ENCODE peak calls at places on chromosome 1, in four cellular contexts. W, P, J and A are unnamed samples.

GRCh38 chr1:245441699-245442098 is 286.9 kb downstream of the KIF26B start:
- DNase-seq in J (no peak), W (no peak), P (no peak), A (no peak)

GRCh38 chr1:95067069-95067468 is 5.7 kb downstream of the ALG14 start:
- DNase-seq in P (no peak), W (no peak), J (no peak), A (no peak)

GRCh38 chr1:40315239-40315794 is 1.8 kb downstream of the COL9A2 start:
- DNase-seq in W (peak; percentile 68), P (no peak), J (peak; percentile 90), A (peak; percentile 89)

GRCh38 chr1:217943361-217943760 is 312.2 kb downstream of the SPATA17 start:
- DNase-seq in W (no peak), J (no peak), P (no peak), A (no peak)

GRCh38 chr1:85580046-85580411 is 532 bp upstream of the CCN1 start:
- DNase-seq in W (peak; percentile 79), J (peak; percentile 71), P (peak; percentile 83), A (no peak)

GRCh38 chr1:78104322-78104721 is 58.6 kb downstream of the GIPC2 start:
- DNase-seq in W (peak; percentile 31), P (no peak), J (no peak), A (no peak)

GRCh38 chr1:184160942-184161698 is 109.6 kb downstream of the TSEN15 start:
- DNase-seq in J (no peak), W (no peak), P (no peak), A (no peak)

GRCh38 chr1:92969517-92969916 is 8.3 kb upstream of the DIPK1A start:
- DNase-seq in P (no peak), J (no peak), W (no peak), A (no peak)

GRCh38 chr1:40182956-40183710 is 21.9 kb downstream of the RLF start:
- DNase-seq in J (peak; percentile 73), W (peak; percentile 59), P (peak; percentile 42), A (no peak)

GRCh38 chr1:33086384-33086850 is 5.5 kb downstream of the AZIN2 start:
- DNase-seq in W (peak; percentile 75), P (peak; percentile 57), J (peak; percentile 91), A (peak; percentile 34)

DNA sequence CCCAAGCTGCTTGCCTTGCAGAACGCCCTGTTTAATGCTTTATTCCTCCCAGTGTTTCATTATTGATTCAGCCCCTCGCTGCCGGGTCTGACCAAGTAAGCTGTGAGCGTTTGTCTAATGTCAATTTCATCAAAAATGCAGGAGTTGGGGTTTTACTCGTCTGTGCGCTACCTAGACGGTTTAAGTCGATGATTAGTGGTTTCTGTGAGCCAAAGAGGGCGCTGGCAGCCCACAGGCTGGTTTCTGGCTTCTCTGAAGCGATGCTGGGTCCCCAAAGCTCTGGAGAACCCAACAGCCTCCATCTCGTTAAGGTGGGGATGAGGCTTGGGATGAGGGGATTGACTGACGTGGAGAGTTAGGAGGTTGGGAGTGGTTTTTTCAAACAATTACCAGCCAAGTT is 102.9 kb downstream of the SYF2 start:
- DNase-seq in P (no peak), J (peak; percentile 33), W (no peak), A (no peak)
- H3K9me2 ChIP-seq in P (no peaks in the 10 kb centered on the region), J (no peaks in the 10 kb centered on the region), W (no peaks in the 10 kb centered on the region), A (no peaks in the 10 kb centered on the region)

DNA sequence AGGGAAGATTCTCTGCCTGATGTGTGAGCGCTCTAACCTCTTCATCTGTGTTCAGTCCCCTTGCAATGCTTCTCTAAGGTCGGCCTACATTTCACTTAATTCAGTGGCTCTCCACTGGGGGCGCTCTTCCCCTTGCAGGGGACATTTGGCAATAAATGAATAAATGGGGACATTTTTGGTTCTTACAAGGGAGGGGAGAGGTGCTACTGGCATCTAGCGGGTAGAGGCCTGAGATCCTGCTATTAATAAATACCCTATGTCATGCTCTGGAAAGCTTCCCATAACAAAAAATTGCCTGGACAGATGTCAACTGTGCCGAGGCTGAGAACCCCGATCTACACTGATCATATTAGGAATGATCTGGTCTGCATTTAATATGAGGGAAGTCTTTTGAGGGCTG is 25.9 kb upstream of the DNAJC11 start:
- DNase-seq in W (peak; percentile 88), P (peak; percentile 39), J (peak; percentile 92), A (peak; percentile 46)
- TF ChIP-seq CTCF in W (peak; percentile 99), P (peak; percentile 92), J (peak; percentile 93), A (peak; percentile 88)

DNA sequence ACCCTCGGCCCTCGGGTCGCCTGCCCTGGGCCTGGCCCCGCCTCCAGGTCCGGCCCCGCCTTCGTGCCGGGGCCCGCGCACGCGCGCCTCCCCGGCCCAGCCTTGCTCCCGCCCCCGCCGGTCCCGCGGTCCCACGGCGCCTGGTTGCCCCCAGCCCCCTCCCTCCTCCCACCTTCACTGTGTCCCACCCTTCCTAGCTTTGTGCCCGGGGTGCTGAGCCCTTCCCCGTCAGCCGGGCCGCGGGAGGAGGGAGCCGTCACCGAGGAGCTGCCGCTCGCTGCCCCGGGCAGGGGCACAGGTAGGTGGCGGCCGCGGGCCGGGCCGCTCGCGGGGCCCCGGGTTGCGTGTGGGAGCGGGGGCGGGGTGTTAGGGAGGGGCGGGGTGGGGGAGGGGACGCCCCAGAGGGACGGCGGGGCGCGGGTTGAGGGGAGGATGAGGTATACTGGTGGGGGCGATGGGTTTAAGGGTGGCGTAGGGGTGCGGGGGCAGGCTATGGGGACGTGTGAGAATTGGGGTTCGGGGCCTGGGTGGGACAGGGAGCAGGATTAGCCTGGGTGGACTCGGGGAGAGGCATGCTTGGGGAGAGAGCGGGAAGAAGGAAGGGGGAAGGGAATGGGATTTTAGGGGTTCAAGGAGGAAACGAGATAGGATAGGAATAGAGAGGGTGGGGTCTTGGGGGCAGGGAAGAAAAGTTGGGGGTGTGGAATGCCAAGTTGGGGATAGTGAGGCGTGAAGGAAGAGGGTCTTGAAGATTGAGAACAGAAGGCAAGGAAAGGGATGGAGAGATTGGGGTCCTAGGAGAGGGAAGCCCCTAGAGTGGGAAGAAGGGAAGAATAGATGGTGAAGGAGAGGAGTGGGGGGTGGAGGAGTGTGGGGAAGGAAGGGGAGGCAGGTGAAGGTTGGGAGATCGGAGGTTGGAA is at the start of gene LRRC42:
- DNase-seq in W (no peak), P (no peak), J (peak; percentile 76), A (no peak)
- H3K9me2 ChIP-seq in W (no peaks in the 10 kb centered on the region), P (no peaks in the 10 kb centered on the region), J (no peaks in the 10 kb centered on the region), A (no peaks in the 10 kb centered on the region)

GRCh38 chr1:182783068-182783467 is 6.5 kb upstream of the NPL start:
- DNase-seq in J (peak; percentile 66), P (no peak), W (no peak), A (no peak)
- TF ChIP-seq CTCF in J (peak; percentile 72), P (no peak), W (no peak), A (no peak)

GRCh38 chr1:207603777-207604176 is 41.2 kb upstream of the CR1L start:
- DNase-seq in W (peak; percentile 87), P (no peak), J (no peak), A (no peak)
- H3K9me2 ChIP-seq in W (no peaks in the 10 kb centered on the region), P (no peaks in the 10 kb centered on the region), J (no peaks in the 10 kb centered on the region), A (no peaks in the 10 kb centered on the region)